ENCODE peak calls at places on chromosome 5, in four cellular contexts. C is HCT116, D is breast epithelium, S is spleen. U is an unnamed sample.

GRCh38 chr5:140224658-140225057 is 49.7 kb downstream of the CYSTM1 start:
- DNase-seq in C (no peak), D (no peak), S (no peak), U (no peak)

GRCh38 chr5:32791536-32792240 is 80.6 kb downstream of the NPR3 start:
- DNase-seq in C (no peak), D (no peak), S (no peak), U (no peak)

GRCh38 chr5:151234476-151235238 is 10.8 kb upstream of the CCDC69 start:
- DNase-seq in C (no peak), D (peak; percentile 75), S (peak; percentile 92), U (peak; percentile 93)

GRCh38 chr5:107388111-107388861 is 282.5 kb downstream of the EFNA5 start:
- DNase-seq in C (no peak), D (no peak), S (no peak), U (no peak)

GRCh38 chr5:123454236-123454911 is 31.2 kb upstream of the CEP120 start:
- DNase-seq in C (no peak), D (no peak), S (no peak), U (no peak)

GRCh38 chr5:150116667-150117395 is 30.5 kb upstream of the CSF1R start:
- DNase-seq in C (no peak), D (peak; percentile 42), S (no peak), U (no peak)

GRCh38 chr5:173869316-173869715 is 18.8 kb upstream of the CPEB4 start:
- DNase-seq in C (no peak), D (no peak), S (no peak), U (no peak)

GRCh38 chr5:44332360-44332971 is 56.8 kb downstream of the FGF10 start:
- DNase-seq in C (peak; percentile 39), D (no peak), S (no peak), U (no peak)

GRCh38 chr5:77347435-77348098 is 137.1 kb downstream of the PDE8B start:
- DNase-seq in C (no peak), D (no peak), S (no peak), U (no peak)

GRCh38 chr5:143066556-143067281 is 296.5 kb downstream of the ARHGAP26 start:
- DNase-seq in C (no peak), D (no peak), S (no peak), U (no peak)

GRCh38 chr5:173625686-173626500 is 9.4 kb upstream of the BOD1 start:
- DNase-seq in C (no peak), D (no peak), S (no peak), U (no peak)

GRCh38 chr5:167050568-167051214 is 1240.8 kb upstream of the WWC1 start:
- DNase-seq in C (no peak), D (no peak), S (no peak), U (no peak)

GRCh38 chr5:150197476-150197875 is 7.6 kb downstream of the SLC6A7 start:
- DNase-seq in C (no peak), D (no peak), S (no peak), U (no peak)

GRCh38 chr5:139470821-139471300 is at the start of gene SMIM33:
- DNase-seq in C (no peak), D (no peak), S (peak; percentile 85), U (no peak)

GRCh38 chr5:1874348-1874747 is 8.4 kb downstream of the IRX4 start:
- DNase-seq in C (no peak), D (no peak), S (no peak), U (no peak)

GRCh38 chr5:58060971-58061370 is 398.9 kb downstream of the PLK2 start:
- DNase-seq in C (no peak), D (no peak), S (no peak), U (no peak)

GRCh38 chr5:154995679-154996078 is 17.9 kb upstream of the KIF4B start:
- DNase-seq in C (no peak), D (no peak), S (no peak), U (no peak)

GRCh38 chr5:52148679-52149078 is 639.0 kb upstream of the ITGA1 start:
- DNase-seq in C (no peak), D (no peak), S (no peak), U (no peak)

GRCh38 chr5:24633705-24634325 is 11.0 kb downstream of the CDH10 start:
- DNase-seq in C (peak; percentile 16), D (no peak), S (no peak), U (no peak)

GRCh38 chr5:179439181-179439990 is 94.1 kb upstream of the ADAMTS2 start:
- DNase-seq in C (no peak), D (no peak), S (no peak), U (no peak)

GRCh38 chr5:152595327-152595890 is 190.3 kb upstream of the NMUR2 start:
- DNase-seq in C (no peak), D (no peak), S (no peak), U (no peak)

GRCh38 chr5:152990771-152991170 is 499.7 kb upstream of the GRIA1 start:
- DNase-seq in C (no peak), D (no peak), S (no peak), U (no peak)

GRCh38 chr5:14988210-14988609 is 116.6 kb upstream of the ANKH start:
- DNase-seq in C (no peak), D (no peak), S (no peak), U (no peak)

GRCh38 chr5:64147849-64148441 is 17.7 kb upstream of the RNF180 start:
- DNase-seq in C (peak; percentile 8), D (peak; percentile 56), S (peak; percentile 69), U (peak; percentile 91)

GRCh38 chr5:83731638-83732037 is 11.0 kb upstream of the HAPLN1 start:
- DNase-seq in C (no peak), D (no peak), S (no peak), U (no peak)

GRCh38 chr5:79774855-79775237 is 85.2 kb downstream of the CMYA5 start:
- DNase-seq in C (no peak), D (no peak), S (no peak), U (no peak)

GRCh38 chr5:36492998-36493655 is 113.3 kb upstream of the SLC1A3 start:
- DNase-seq in C (peak; percentile 4), D (no peak), S (no peak), U (no peak)

GRCh38 chr5:153559926-153560325 is 69.5 kb downstream of the GRIA1 start:
- DNase-seq in C (no peak), D (no peak), S (no peak), U (no peak)

GRCh38 chr5:61631438-61631941 is 299.4 kb downstream of the ZSWIM6 start:
- DNase-seq in C (no peak), D (no peak), S (no peak), U (no peak)

GRCh38 chr5:143955140-143955539 is 143.2 kb downstream of the HMHB1 start:
- DNase-seq in C (no peak), D (no peak), S (no peak), U (no peak)

GRCh38 chr5:112059601-112060135 is 302.7 kb upstream of the NREP start:
- DNase-seq in C (no peak), D (no peak), S (no peak), U (no peak)

GRCh38 chr5:35671516-35671915 is 53.9 kb downstream of the SPEF2 start:
- DNase-seq in C (no peak), D (no peak), S (no peak), U (no peak)

GRCh38 chr5:138978085-138978484 is 103.0 kb upstream of the LRRTM2 start:
- DNase-seq in C (no peak), D (no peak), S (no peak), U (no peak)

GRCh38 chr5:43041669-43042175 is 1.6 kb upstream of the ANXA2R start:
- DNase-seq in C (no peak), D (no peak), S (no peak), U (no peak)
- TF ChIP-seq POLR2A in C (no peak), D (no peak), S (no peak), U (no peak)

GRCh38 chr5:141618804-141619554 is at the start of gene DIAPH1:
- DNase-seq in C (peak; percentile 93), D (peak; percentile 97), S (peak; percentile 100), U (peak; percentile 99)
- TF ChIP-seq POLR2AphosphoS5 in C (peak; percentile 86), D (peak; percentile 79), S (peak; percentile 95), U (peak; percentile 89)

GRCh38 chr5:172451771-172452197 is 2.5 kb downstream of the SH3PXD2B start:
- DNase-seq in C (no peak), D (no peak), S (peak; percentile 49), U (no peak)

GRCh38 chr5:172450861-172451695 is 3.2 kb downstream of the SH3PXD2B start:
- DNase-seq in C (no peak), D (no peak), S (peak; percentile 71), U (no peak)

GRCh38 chr5:172453986-172454354 is 355 bp downstream of the SH3PXD2B start:
- DNase-seq in C (no peak), D (no peak), S (no peak), U (no peak)

GRCh38 chr5:172453206-172453985 is 929 bp downstream of the SH3PXD2B start:
- DNase-seq in C (peak; percentile 24), D (no peak), S (no peak), U (no peak)

DNA sequence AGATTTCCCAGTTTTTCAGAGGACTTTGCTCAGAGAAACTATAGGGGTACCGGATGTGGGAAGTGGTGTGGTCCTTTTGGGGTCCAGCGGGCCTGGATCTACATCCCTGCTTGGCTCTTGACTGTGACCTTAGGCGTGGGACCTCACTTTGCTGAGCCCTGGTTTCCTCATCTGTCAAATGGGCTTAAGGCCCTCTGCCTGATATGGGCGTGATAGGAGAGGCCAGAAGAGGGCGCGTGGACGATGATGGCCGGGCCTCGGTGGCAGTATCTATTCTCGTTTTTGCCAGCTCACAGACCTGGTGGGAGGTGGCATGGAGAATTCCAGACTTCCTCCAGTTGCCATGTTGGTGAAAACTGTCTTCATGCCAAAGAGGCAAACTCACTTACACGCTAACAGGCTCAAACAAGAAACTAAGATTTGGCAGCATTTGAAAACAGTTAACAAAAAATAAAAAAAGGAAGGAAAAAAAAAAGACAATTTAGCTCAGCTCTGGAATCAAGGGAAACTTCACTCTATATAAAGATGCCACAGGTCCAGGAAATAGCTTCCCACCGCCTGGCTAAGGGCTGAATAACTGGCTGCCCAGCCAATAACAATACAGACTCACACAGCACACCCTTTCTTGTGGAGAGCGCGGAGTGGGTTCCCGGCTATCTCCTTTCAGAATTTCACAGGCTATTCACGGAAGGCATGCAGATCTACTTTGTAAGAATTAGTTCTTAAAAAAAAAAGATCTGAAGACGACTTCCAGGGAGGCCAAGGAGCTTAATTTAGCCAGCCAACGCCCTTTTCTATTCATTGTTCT is 1.7 kb downstream of the SH3PXD2B start:
- DNase-seq in C (peak; percentile 54), D (no peak), S (peak; percentile 13), U (no peak)
- TF ChIP-seq POLR2A in C (no peak), D (no peak), S (no peak), U (no peak)

GRCh38 chr5:141742866-141743651 is 61.0 kb upstream of the ARAP3 start:
- DNase-seq in C (no peak), D (no peak), S (peak; percentile 67), U (no peak)

GRCh38 chr5:141747646-141748229 is 65.7 kb upstream of the ARAP3 start:
- DNase-seq in C (no peak), D (no peak), S (peak; percentile 63), U (no peak)

GRCh38 chr5:141746395-141746794 is 64.4 kb upstream of the ARAP3 start:
- DNase-seq in C (no peak), D (no peak), S (no peak), U (no peak)

GRCh38 chr5:141743652-141744333 is 61.8 kb upstream of the ARAP3 start:
- DNase-seq in C (no peak), D (no peak), S (no peak), U (no peak)

DNA sequence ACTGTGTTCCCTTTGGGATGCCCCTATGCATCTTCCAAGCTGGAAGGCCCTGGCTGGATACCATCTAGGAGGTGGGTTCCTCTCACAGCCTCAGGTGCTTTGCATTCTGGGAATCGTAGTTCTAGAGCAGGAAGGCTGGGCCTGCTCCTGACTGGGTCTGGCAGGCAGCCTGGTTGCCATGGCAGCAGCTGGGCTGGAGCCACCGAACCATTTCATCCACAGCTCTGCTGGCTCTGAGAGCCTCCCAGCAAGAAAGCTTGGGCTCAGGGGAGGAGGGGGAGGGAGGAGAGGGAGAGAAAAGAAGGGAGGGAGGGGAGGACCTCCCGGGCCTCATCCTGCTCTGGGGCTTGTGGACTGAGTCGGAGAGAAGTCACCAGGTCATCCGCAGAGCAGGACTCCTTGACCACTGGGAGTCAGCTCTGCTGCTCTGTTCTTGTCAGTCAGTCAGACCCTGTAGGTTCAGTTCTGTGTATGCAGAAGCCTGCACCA is 65.2 kb upstream of the ARAP3 start:
- DNase-seq in C (peak; percentile 4), D (peak; percentile 68), S (peak; percentile 87), U (no peak)
- TF ChIP-seq POLR2AphosphoS5 in C (no peak), D (no peak), S (peak; percentile 28), U (peak; percentile 43)